ENCODE peak calls at places on chromosomes 7 and 10, in five cellular contexts. J is GM12878, D is K562, C is HCT116, S is HepG2. B is an unnamed sample.

GRCh38 chr7:17158261-17158660 is 140.2 kb upstream of the AHR start:
- DNase-seq in J (no peak), D (no peak), C (no peak), S (peak), B (no peak)

GRCh38 chr7:159023216-159023615 is 121.5 kb downstream of the VIPR2 start:
- DNase-seq in J (no peak), D (no peak), C (no peak), S (no peak), B (no peak)

GRCh38 chr10:124008187-124008970 is 85.0 kb downstream of the CHST15 start:
- DNase-seq in J (no peak), D (no peak), C (no peak), S (no peak), B (no peak)

GRCh38 chr7:95540366-95540765 is 54.6 kb downstream of the ASB4 start:
- DNase-seq in J (no peak), D (no peak), C (no peak), S (no peak), B (no peak)

GRCh38 chr7:116455009-116455408 is 44.5 kb upstream of the CAV2 start:
- DNase-seq in J (no peak), D (no peak), C (no peak), S (no peak), B (no peak)

GRCh38 chr7:121575194-121575766 is 179.2 kb upstream of the FAM3C start:
- DNase-seq in J (no peak), D (no peak), C (no peak), S (no peak), B (no peak)

GRCh38 chr7:132782777-132783633 is 206.7 kb upstream of the PLXNA4 start:
- DNase-seq in J (no peak), D (no peak), C (no peak), S (no peak), B (no peak)

GRCh38 chr7:114720725-114721124 is 201.2 kb upstream of the MDFIC start:
- DNase-seq in J (no peak), D (no peak), C (no peak), S (no peak), B (no peak)

GRCh38 chr10:124402273-124402672 is 16.4 kb downstream of the OAT start:
- DNase-seq in J (no peak), D (no peak), C (no peak), S (no peak), B (no peak)

GRCh38 chr7:99232082-99232770 is 24.3 kb upstream of the KPNA7 start:
- DNase-seq in J (no peak), D (no peak), C (no peak), S (no peak), B (no peak)

GRCh38 chr7:9231683-9232082 is 798.3 kb downstream of the NXPH1 start:
- DNase-seq in J (no peak), D (no peak), C (no peak), S (no peak), B (no peak)

GRCh38 chr10:48523212-48523819 is 81.6 kb downstream of the ARHGAP22 start:
- DNase-seq in J (no peak), D (peak), C (peak), S (no peak), B (peak)

GRCh38 chr10:24642921-24643678 is 80.6 kb downstream of the ARHGAP21 start:
- DNase-seq in J (peak), D (peak), C (peak), S (peak), B (peak)

GRCh38 chr10:98257961-98258360 is 10.0 kb downstream of the LOXL4 start:
- DNase-seq in J (no peak), D (no peak), C (no peak), S (no peak), B (no peak)

GRCh38 chr7:64992971-64993370 is 2.1 kb upstream of the ZNF117 start:
- DNase-seq in J (no peak), D (no peak), C (no peak), S (no peak), B (no peak)

GRCh38 chr10:86354761-86355540 is 11.6 kb downstream of the GRID1 start:
- DNase-seq in J (no peak), D (no peak), C (no peak), S (no peak), B (no peak)

GRCh38 chr10:69684020-69684980 is 54.3 kb downstream of the FAM241B start:
- DNase-seq in J (no peak), D (no peak), C (no peak), S (peak), B (peak)

GRCh38 chr10:36765777-36766176 is 359.6 kb upstream of the ANKRD30A start:
- DNase-seq in J (no peak), D (no peak), C (no peak), S (no peak), B (no peak)

GRCh38 chr7:81285142-81285871 is 366.5 kb upstream of the SEMA3C start:
- DNase-seq in J (no peak), D (no peak), C (peak), S (no peak), B (no peak)

GRCh38 chr7:155493744-155494538 is 36.0 kb downstream of the EN2 start:
- DNase-seq in J (no peak), D (no peak), C (no peak), S (no peak), B (no peak)

GRCh38 chr7:158740013-158740656 is 35.5 kb upstream of the NCAPG2 start:
- DNase-seq in J (no peak), D (peak), C (no peak), S (no peak), B (no peak)

GRCh38 chr10:51602326-51602725 is 97.1 kb downstream of the CSTF2T start:
- DNase-seq in J (no peak), D (no peak), C (no peak), S (no peak), B (no peak)

GRCh38 chr10:5952731-5953385 is 24.5 kb downstream of the IL15RA start:
- DNase-seq in J (no peak), D (no peak), C (no peak), S (no peak), B (no peak)

GRCh38 chr7:103344453-103345149 is at the start of gene DNAJC2:
- DNase-seq in J (peak), D (peak), C (peak), S (peak), B (peak)

GRCh38 chr7:82335927-82336326 is 107.7 kb downstream of the CACNA2D1 start:
- DNase-seq in J (no peak), D (peak), C (no peak), S (no peak), B (peak)
- TF ChIP-seq ZBTB33 in J (no peak), D (no peak), C (no peak), S (no peak), B (no peak)

DNA sequence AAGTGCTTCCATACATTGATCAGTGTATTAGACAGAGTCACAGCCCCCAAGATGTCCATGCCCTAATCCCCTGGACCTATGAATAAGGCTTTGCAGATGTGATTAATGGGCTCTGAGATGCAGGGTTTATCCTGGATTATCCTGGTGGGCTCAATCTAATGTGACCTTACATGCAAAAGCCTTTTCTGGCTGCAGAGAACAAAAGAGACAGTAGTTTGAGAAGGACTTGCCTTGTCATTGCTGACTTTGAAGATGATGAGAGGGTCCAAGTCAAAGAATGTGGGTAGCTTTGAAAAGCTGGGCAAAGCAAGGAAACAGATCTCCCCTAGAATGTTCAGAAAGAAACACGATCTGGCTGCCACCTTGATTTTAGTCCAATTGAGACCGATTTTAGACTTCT is 238.7 kb downstream of the CCSER2 start:
- DNase-seq in J (no peak), D (no peak), C (no peak), S (no peak), B (no peak)
- TF ChIP-seq ZBTB33 in J (no peak), D (no peak), C (no peak), S (no peak), B (no peak)

DNA sequence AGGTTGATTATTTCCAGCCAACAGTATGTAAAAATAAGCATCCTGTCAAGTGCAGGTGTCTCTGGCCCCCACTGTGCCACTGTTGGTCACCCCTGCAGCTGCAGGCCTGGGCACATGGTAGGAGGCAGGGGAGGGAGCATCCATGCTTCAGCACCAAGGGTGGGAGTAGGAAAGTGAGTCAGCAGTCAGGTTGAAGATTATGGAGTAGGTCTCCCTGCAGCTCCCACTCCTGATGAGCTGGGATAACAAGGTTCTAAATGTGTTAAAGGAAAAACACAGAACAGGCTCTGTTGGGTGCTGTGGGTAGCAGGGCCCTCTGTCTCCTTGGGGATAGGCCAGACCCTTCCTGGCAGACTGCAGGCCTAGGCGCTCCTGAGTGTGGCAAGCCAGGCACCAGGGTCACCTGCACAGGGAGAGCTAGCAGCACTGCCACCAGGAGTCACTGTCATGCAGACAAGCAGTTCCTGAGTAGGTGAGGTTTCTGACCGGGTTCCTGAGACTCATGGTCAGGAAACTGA is 59.3 kb downstream of the NUDCD3 start:
- DNase-seq in J (no peak), D (peak), C (no peak), S (peak), B (peak)
- TF ChIP-seq ZBTB33 in J (no peak), D (no peak), C (no peak), S (peak), B (no peak)

DNA sequence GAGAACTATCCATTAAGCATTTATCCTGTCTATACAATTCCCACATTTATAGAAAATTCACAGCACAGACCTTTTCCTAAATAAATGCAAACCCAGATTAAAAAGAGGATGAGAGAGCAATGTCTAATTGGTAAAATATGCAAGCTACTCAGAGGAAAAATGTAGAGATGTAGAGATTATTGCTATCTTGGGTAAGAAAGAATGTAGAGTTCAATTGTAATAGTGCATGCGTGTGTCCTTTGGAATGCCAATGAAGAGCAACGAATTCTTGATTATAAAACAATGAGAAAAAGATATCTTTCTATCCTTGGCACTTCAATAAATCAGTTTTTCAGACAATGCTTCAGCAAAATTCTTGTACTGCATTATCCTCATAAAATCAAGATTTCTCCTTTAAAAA is 50.9 kb downstream of the SEMA3D start:
- DNase-seq in J (no peak), D (no peak), C (no peak), S (no peak), B (no peak)
- TF ChIP-seq ZBTB33 in J (no peak), D (no peak), C (no peak), S (no peak), B (peak)

GRCh38 chr7:88455696-88456095 is 149.0 kb upstream of the STEAP4 start:
- DNase-seq in J (no peak), D (no peak), C (no peak), S (no peak), B (no peak)

GRCh38 chr7:88462799-88463198 is 156.1 kb upstream of the STEAP4 start:
- DNase-seq in J (no peak), D (no peak), C (no peak), S (no peak), B (no peak)

GRCh38 chr7:88456490-88456889 is 149.8 kb upstream of the STEAP4 start:
- DNase-seq in J (no peak), D (no peak), C (no peak), S (no peak), B (no peak)

DNA sequence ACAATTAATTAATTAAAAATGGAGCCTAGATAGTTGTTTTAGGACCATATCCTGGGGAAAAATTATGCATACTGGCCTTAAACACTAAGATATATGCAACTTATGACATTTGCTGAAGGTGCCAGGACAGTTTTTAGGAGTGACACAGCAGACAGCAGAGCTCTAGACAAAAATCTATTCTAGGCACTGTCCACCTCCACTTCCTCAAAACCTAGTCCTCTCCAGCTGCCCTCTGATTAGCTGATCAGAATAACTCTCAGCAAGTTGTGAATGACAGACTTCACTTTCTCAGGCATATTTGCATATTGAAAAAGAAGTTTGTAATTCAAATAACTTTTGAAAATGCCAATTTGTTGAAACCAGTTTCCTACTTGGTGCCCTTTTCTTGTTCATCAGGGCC is 152.2 kb upstream of the STEAP4 start:
- DNase-seq in J (no peak), D (no peak), C (no peak), S (no peak), B (no peak)
- TF ChIP-seq ZBTB33 in J (no peak), D (no peak), C (no peak), S (no peak), B (no peak)

GRCh38 chr7:504221-505081 is 15.2 kb downstream of the PDGFA start:
- DNase-seq in J (no peak), D (no peak), C (no peak), S (no peak), B (no peak)
- TF ChIP-seq ZBTB33 in J (no peak), D (no peak), C (no peak), S (no peak), B (no peak)

DNA sequence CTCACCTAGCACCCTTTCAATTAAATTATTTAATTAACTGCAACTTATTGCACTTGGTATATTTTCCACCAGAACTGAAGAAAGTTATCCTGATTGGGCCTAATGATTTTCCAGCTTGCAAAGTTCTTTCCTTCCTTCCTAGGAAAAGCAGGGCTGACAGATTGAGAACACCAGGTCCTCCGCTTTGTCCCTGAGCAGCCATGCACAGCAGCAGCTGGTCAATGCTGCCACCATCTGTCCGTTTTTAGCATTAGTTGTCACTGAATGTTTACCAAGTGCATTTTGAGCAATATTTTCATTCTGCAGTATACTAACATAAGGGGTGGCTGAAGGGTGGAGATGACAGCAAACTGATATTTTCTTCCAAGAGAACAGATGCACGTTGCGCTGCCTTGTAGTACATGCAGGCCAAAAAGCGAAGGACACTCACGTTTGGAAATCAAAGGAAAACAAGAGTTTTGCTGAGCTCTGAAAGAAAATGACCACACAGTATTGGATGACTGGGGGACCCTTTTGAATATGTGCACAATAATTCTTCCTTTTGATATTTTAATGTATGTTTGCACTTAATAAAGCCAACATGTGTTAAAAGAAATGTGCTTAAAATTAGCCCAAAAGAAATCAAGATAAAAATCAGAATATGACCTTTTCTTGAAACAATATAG is 248.8 kb upstream of the PTN start:
- DNase-seq in J (no peak), D (peak), C (peak), S (peak), B (peak)
- TF ChIP-seq ZBTB33 in J (no peak), D (no peak), C (no peak), S (no peak), B (no peak)

GRCh38 chr10:15188629-15189028 is 20.1 kb upstream of the NMT2 start:
- DNase-seq in J (no peak), D (no peak), C (no peak), S (no peak), B (no peak)
- TF ChIP-seq ZBTB33 in J (no peak), D (no peak), C (no peak), S (no peak), B (no peak)

DNA sequence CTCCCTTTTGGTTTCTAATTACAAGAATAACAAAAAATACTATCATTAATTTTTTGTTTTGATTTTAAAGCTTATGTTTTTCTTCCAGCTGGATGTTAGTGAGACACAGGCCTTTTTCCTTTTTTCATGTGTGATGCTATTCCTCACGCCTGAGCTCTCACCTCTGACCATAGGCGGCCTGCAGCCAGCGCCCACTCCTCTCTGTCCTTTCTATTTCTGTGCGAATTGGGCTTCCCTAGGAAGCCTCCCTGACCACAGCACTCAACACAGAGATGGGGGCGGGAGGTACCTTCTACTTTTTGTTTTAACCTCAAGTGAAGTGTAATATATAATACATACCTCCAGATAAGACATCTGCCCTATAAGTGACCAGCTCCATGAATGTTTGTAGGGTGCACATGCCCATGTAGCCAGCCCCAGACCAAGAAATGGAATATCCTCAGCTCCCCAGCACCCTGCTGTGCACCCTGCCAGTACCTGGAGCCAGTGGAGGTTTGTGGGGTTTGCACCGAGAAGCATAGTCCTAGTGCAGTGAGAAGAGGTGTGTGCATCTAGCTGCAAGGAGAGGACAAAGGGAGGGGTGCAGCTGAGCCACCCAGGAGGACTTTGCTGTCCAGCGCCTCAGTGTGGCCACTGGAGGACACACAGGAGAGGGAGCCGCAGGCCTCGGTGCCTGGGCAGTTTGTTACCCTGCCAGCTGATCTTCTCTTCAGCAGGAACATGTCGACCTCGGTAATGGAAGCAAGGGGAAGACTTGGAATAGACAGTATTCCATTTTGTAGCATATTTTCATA is 38.5 kb downstream of the BNIP3 start:
- DNase-seq in J (no peak), D (peak), C (no peak), S (peak), B (peak)
- TF ChIP-seq ZBTB33 in J (no peak), D (no peak), C (no peak), S (no peak), B (no peak)

GRCh38 chr7:151146761-151147160 is 20.7 kb downstream of the GBX1 start:
- DNase-seq in J (no peak), D (no peak), C (no peak), S (no peak), B (no peak)
- TF ChIP-seq ZBTB33 in J (no peak), D (no peak), C (no peak), S (no peak), B (no peak)

B was measured in SK-N-SH.